ENCODE peak calls at places on chromosomes 4 and X, in six cellular contexts. One of them, this sample, is unnamed.

GRCh38 chr4:141077611-141078225 is 55.6 kb downstream of the RNF150 start:
- DNase-seq in GM12892: no peak
- DNase-seq in K562: no peak
- DNase-seq in HepG2: no peak
- DNase-seq in GM12878: no peak
- DNase-seq in H1: no peak
- DNase-seq in this sample: no peak

GRCh38 chr4:71229477-71230257 is 109.2 kb upstream of the SLC4A4 start:
- DNase-seq in GM12892: no peak
- DNase-seq in K562: peak; percentile 13
- DNase-seq in HepG2: peak; percentile 5
- DNase-seq in GM12878: no peak
- DNase-seq in H1: no peak
- DNase-seq in this sample: no peak

GRCh38 chrX:71911023-71911730 is 532 bp downstream of the NHSL2 start:
- DNase-seq in GM12892: no peak
- DNase-seq in K562: no peak
- DNase-seq in HepG2: no peak
- DNase-seq in GM12878: no peak
- DNase-seq in H1: peak; percentile 73
- DNase-seq in this sample: no peak

GRCh38 chr4:151239608-151240007 is 37.4 kb upstream of the PRSS48 start:
- DNase-seq in GM12892: no peak
- DNase-seq in K562: no peak
- DNase-seq in HepG2: no peak
- DNase-seq in GM12878: no peak
- DNase-seq in H1: no peak
- DNase-seq in this sample: no peak

GRCh38 chr4:109359040-109359646 is 56.7 kb upstream of the COL25A1 start:
- DNase-seq in GM12892: no peak
- DNase-seq in K562: no peak
- DNase-seq in HepG2: no peak
- DNase-seq in GM12878: peak; percentile 19
- DNase-seq in H1: no peak
- DNase-seq in this sample: no peak

GRCh38 chr4:26782830-26783202 is 77.8 kb upstream of the STIM2 start:
- DNase-seq in GM12892: no peak
- DNase-seq in K562: no peak
- DNase-seq in HepG2: no peak
- DNase-seq in GM12878: no peak
- DNase-seq in H1: no peak
- DNase-seq in this sample: no peak

GRCh38 chr4:140672366-140672765 is 83.8 kb downstream of the TBC1D9 start:
- DNase-seq in GM12892: no peak
- DNase-seq in K562: no peak
- DNase-seq in HepG2: no peak
- DNase-seq in GM12878: no peak
- DNase-seq in H1: no peak
- DNase-seq in this sample: no peak

GRCh38 chr4:120139392-120139791 is 72.7 kb upstream of the MAD2L1 start:
- DNase-seq in GM12892: no peak
- DNase-seq in K562: no peak
- DNase-seq in HepG2: no peak
- DNase-seq in GM12878: no peak
- DNase-seq in H1: no peak
- DNase-seq in this sample: no peak

GRCh38 chr4:100177855-100178254 is 12.4 kb downstream of the DDIT4L start:
- DNase-seq in GM12892: no peak
- DNase-seq in K562: no peak
- DNase-seq in HepG2: no peak
- DNase-seq in GM12878: no peak
- DNase-seq in H1: no peak
- DNase-seq in this sample: no peak

GRCh38 chrX:31038585-31039326 is 33.1 kb downstream of the FTHL17 start:
- DNase-seq in GM12892: no peak
- DNase-seq in K562: peak; percentile 9
- DNase-seq in HepG2: peak; percentile 16
- DNase-seq in GM12878: no peak
- DNase-seq in H1: peak; percentile 40
- DNase-seq in this sample: no peak

GRCh38 chrX:54182194-54182863 is 725 bp downstream of the FAM120C start:
- DNase-seq in GM12892: peak; percentile 36
- DNase-seq in K562: peak; percentile 12
- DNase-seq in HepG2: peak; percentile 18
- DNase-seq in GM12878: no peak
- DNase-seq in H1: peak; percentile 53
- DNase-seq in this sample: peak; percentile 10
- TF ChIP-seq POLR2A in GM12892: peak; percentile 71
- TF ChIP-seq POLR2A in K562: peak; percentile 47
- TF ChIP-seq POLR2A in HepG2: peak; percentile 36
- TF ChIP-seq POLR2A in GM12878: peak; percentile 81
- TF ChIP-seq POLR2A in H1: peak; percentile 69
- TF ChIP-seq POLR2A in this sample: peak; percentile 69

GRCh38 chr4:185134176-185134869 is 8.7 kb upstream of the SLC25A4 start:
- DNase-seq in GM12892: peak; percentile 36
- DNase-seq in K562: peak; percentile 40
- DNase-seq in HepG2: peak; percentile 42
- DNase-seq in GM12878: no peak
- DNase-seq in H1: no peak
- DNase-seq in this sample: no peak
- TF ChIP-seq TAF1 in GM12892: no peak
- TF ChIP-seq TAF1 in K562: no peak
- TF ChIP-seq TAF1 in HepG2: no peak
- TF ChIP-seq TAF1 in GM12878: no peak
- TF ChIP-seq TAF1 in H1: no peak
- TF ChIP-seq TAF1 in this sample: no peak

GRCh38 chr4:150131581-150132228 is 53.5 kb downstream of the DCLK2 start:
- DNase-seq in GM12892: no peak
- DNase-seq in K562: no peak
- DNase-seq in HepG2: no peak
- DNase-seq in GM12878: no peak
- DNase-seq in H1: no peak
- DNase-seq in this sample: no peak

GRCh38 chr4:150133605-150134004 is 55.4 kb downstream of the DCLK2 start:
- DNase-seq in GM12892: no peak
- DNase-seq in K562: no peak
- DNase-seq in HepG2: no peak
- DNase-seq in GM12878: no peak
- DNase-seq in H1: no peak
- DNase-seq in this sample: no peak

GRCh38 chr4:150136036-150136435 is 57.8 kb downstream of the DCLK2 start:
- DNase-seq in GM12892: no peak
- DNase-seq in K562: no peak
- DNase-seq in HepG2: no peak
- DNase-seq in GM12878: no peak
- DNase-seq in H1: no peak
- DNase-seq in this sample: no peak

GRCh38 chr4:150136481-150136880 is 58.2 kb downstream of the DCLK2 start:
- DNase-seq in GM12892: no peak
- DNase-seq in K562: no peak
- DNase-seq in HepG2: no peak
- DNase-seq in GM12878: no peak
- DNase-seq in H1: no peak
- DNase-seq in this sample: no peak

GRCh38 chr4:150135134-150135773 is 57.0 kb downstream of the DCLK2 start:
- DNase-seq in GM12892: no peak
- DNase-seq in K562: no peak
- DNase-seq in HepG2: no peak
- DNase-seq in GM12878: no peak
- DNase-seq in H1: no peak
- DNase-seq in this sample: no peak
- TF ChIP-seq POLR2AphosphoS5 in GM12892: no peak
- TF ChIP-seq POLR2AphosphoS5 in K562: no peak
- TF ChIP-seq POLR2AphosphoS5 in HepG2: no peak
- TF ChIP-seq POLR2AphosphoS5 in GM12878: no peak
- TF ChIP-seq POLR2AphosphoS5 in H1: no peak
- TF ChIP-seq POLR2AphosphoS5 in this sample: no peak

DNA sequence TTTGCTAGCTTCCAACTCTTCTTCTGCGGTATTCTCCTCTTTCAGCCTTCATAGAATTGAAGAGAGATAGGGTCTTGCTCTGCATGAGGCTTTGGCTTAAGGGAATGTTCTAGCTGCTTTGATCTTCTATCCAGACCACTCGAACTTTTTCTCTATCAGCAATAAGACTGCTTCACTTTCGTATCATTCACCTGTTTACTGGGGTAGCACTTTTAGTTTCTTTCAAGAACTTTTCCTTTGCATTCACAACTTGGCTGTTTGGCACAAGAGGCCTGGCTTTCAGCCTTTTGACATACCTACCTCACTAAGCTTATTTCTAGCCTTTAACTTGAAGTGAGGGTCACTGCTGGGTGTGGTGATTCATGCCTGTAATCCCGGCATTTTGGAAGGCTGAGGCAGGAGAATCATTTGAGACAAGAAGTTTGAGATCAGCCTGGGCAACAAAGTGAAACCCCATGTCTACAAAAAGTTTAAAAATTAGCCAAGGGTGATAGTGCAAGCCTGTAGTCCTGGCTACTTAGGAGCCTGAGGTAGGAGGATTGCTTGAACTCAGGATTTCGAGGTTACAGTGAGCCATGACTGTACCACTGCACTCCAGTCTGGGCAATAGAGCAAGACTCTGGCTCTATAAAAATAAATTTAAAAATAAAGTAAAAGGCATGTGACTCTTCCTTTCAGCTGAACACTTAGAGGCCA is 47.1 kb upstream of the HPGDS start:
- DNase-seq in GM12892: no peak
- DNase-seq in K562: no peak
- DNase-seq in HepG2: no peak
- DNase-seq in GM12878: no peak
- DNase-seq in H1: no peak
- DNase-seq in this sample: no peak
- TF ChIP-seq POLR2A in GM12892: no peak
- TF ChIP-seq POLR2A in K562: no peak
- TF ChIP-seq POLR2A in HepG2: no peak
- TF ChIP-seq POLR2A in GM12878: no peak
- TF ChIP-seq POLR2A in H1: no peak
- TF ChIP-seq POLR2A in this sample: no peak

DNA sequence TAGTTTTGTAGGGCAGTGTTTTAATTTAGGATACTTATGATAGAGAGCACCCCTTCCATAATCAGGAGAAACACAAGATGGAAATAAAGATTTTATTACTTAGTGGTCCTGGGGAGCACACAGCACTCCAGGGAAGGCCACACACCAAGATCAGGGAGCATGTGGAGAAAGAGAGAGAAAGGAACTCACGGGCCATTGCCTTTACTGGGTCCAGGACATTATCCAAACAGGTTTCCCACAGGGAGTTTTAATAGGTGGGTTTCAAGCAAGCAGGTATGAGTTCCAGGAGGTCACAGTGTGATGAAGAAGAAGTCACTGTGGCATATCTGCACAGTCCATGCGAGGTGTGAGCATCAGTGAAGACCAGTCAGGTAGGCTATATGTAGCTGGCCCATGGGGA is 46.8 kb downstream of the NFKB1 start:
- DNase-seq in GM12892: no peak
- DNase-seq in K562: no peak
- DNase-seq in HepG2: no peak
- DNase-seq in GM12878: no peak
- DNase-seq in H1: no peak
- DNase-seq in this sample: no peak
- TF ChIP-seq TAF1 in GM12892: no peak
- TF ChIP-seq TAF1 in K562: no peak
- TF ChIP-seq TAF1 in HepG2: no peak
- TF ChIP-seq TAF1 in GM12878: no peak
- TF ChIP-seq TAF1 in H1: no peak
- TF ChIP-seq TAF1 in this sample: no peak

DNA sequence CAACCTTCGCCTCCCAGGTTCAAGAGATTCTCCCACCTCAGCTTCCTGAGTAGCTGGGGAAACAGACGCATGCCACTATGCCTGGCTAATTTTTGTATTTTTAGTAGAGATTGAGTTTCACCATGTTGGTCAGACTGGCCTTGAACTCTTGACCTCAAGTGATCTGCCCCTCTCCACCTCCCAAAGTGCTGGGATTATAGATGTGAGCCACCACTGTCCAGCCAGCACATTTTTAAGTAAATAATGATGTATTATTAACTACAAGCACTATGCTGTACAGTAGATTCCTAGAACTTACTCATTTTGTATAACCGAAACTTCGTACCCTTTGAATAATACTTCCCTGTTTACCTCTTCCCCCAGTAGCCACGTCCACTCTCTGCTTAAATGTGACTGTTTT is 96.0 kb upstream of the GABRG1 start:
- DNase-seq in GM12892: no peak
- DNase-seq in K562: no peak
- DNase-seq in HepG2: peak; percentile 60
- DNase-seq in GM12878: no peak
- DNase-seq in H1: no peak
- DNase-seq in this sample: no peak
- TF ChIP-seq POLR2AphosphoS5 in GM12892: no peak
- TF ChIP-seq POLR2AphosphoS5 in K562: no peak
- TF ChIP-seq POLR2AphosphoS5 in HepG2: no peak
- TF ChIP-seq POLR2AphosphoS5 in GM12878: no peak
- TF ChIP-seq POLR2AphosphoS5 in H1: no peak
- TF ChIP-seq POLR2AphosphoS5 in this sample: no peak